ENCODE peak calls at places on chromosomes 4 and X, in eight cellular contexts. F, M, L, Y, P, O, V and Z are unnamed samples.

GRCh38 chr4:94582517-94582916 is 130.8 kb downstream of the PDLIM5 start:
- DNase-seq in Y (no peak), M (no peak), O (no peak), V (no peak), F (no peak), P (no peak), L (peak), Z (no peak)

GRCh38 chr4:3318561-3319021 is 25.8 kb downstream of the RGS12 start:
- DNase-seq in V (peak), M (peak), L (no peak), F (no peak), O (no peak), P (no peak), Y (no peak), Z (no peak)

GRCh38 chr4:53500552-53500951 is 90.7 kb downstream of the LNX1 start:
- DNase-seq in L (no peak), Y (no peak), P (no peak), M (no peak), V (no peak), O (no peak), F (no peak), Z (no peak)

GRCh38 chr4:120682981-120683380 is 239.5 kb downstream of the PRDM5 start:
- DNase-seq in F (no peak), M (no peak), V (no peak), L (no peak), O (no peak), Y (no peak), P (no peak), Z (no peak)

GRCh38 chr4:53105313-53105712 is 243.2 kb downstream of the RASL11B start:
- DNase-seq in L (no peak), M (no peak), O (no peak), V (peak), P (no peak), F (no peak), Y (no peak), Z (no peak)

GRCh38 chr4:85825937-85826678 is 351.2 kb downstream of the ARHGAP24 start:
- DNase-seq in F (no peak), P (peak), L (peak), V (peak), M (no peak), Y (no peak), O (no peak), Z (no peak)

GRCh38 chrX:32893751-32894150 is 317.6 kb downstream of the DMD start:
- DNase-seq in F (no peak), M (no peak), P (no peak), O (peak), V (no peak), Y (no peak), L (no peak), Z (no peak)

GRCh38 chrX:29432534-29432933 is 782.8 kb upstream of the MAGEB2 start:
- DNase-seq in Y (no peak), F (no peak), M (no peak), V (no peak), P (no peak), O (no peak), L (no peak), Z (no peak)

GRCh38 chr4:58767598-58767997 is 1657.4 kb upstream of the IGFBP7 start:
- DNase-seq in P (no peak), Y (no peak), F (no peak), L (peak), M (no peak), O (no peak), V (no peak), Z (no peak)

GRCh38 chrX:16125520-16126149 is 2.3 kb downstream of the GRPR start:
- DNase-seq in Y (no peak), V (no peak), F (no peak), O (no peak), P (no peak), L (peak), M (no peak), Z (no peak)

GRCh38 chr4:185358514-185359433 is 37.0 kb downstream of the LRP2BP start:
- DNase-seq in M (no peak), P (peak), Y (no peak), O (no peak), F (no peak), L (peak), V (no peak), Z (no peak)

GRCh38 chrX:119266364-119266995 is 30.4 kb downstream of the PGRMC1 start:
- DNase-seq in M (no peak), P (peak), F (no peak), O (no peak), L (peak), Y (no peak), V (peak), Z (no peak)

GRCh38 chrX:115560978-115561604 is at the start of gene PLS3:
- DNase-seq in Y (peak), P (peak), L (peak), F (peak), V (peak), M (peak), O (peak), Z (peak)

GRCh38 chrX:65587616-65588526 is 53.3 kb upstream of the LAS1L start:
- DNase-seq in F (peak), P (peak), M (peak), Y (peak), V (no peak), L (peak), O (peak), Z (peak)

GRCh38 chrX:151974336-151975227 is at the start of gene GABRE:
- DNase-seq in M (peak), Y (no peak), L (no peak), V (peak), O (peak), F (peak), P (no peak), Z (peak)

GRCh38 chrX:114071412-114071811 is 512.5 kb upstream of the HTR2C start:
- DNase-seq in O (no peak), L (no peak), Y (no peak), V (no peak), M (peak), F (no peak), P (no peak), Z (no peak)

GRCh38 chrX:85108165-85108564 is 104.5 kb downstream of the APOOL start:
- DNase-seq in F (no peak), O (no peak), P (no peak), V (no peak), L (no peak), M (no peak), Y (no peak), Z (no peak)

GRCh38 chrX:26915064-26915463 is 548.1 kb downstream of the PPP4R3C start:
- DNase-seq in V (no peak), Y (no peak), M (no peak), P (no peak), O (no peak), F (no peak), L (no peak), Z (no peak)

GRCh38 chrX:97057349-97057909 is 173.7 kb downstream of the RPA4 start:
- DNase-seq in P (no peak), L (peak), O (no peak), M (no peak), V (no peak), Y (no peak), F (no peak), Z (no peak)

GRCh38 chr4:187480146-187481145 is 515.1 kb upstream of the ZFP42 start:
- DNase-seq in P (peak), F (no peak), Y (no peak), O (no peak), M (no peak), V (no peak), L (peak), Z (no peak)

GRCh38 chr4:139514382-139515059 is 41.5 kb downstream of the SETD7 start:
- DNase-seq in M (no peak), Y (no peak), V (no peak), O (no peak), P (no peak), F (no peak), L (no peak), Z (no peak)

GRCh38 chr4:88814043-88814617 is 116.5 kb upstream of the NAP1L5 start:
- DNase-seq in M (no peak), L (no peak), O (no peak), P (no peak), F (no peak), Y (no peak), V (peak), Z (no peak)

GRCh38 chrX:79270401-79270800 is 96.7 kb downstream of the ITM2A start:
- DNase-seq in P (no peak), Y (no peak), O (peak), M (no peak), V (peak), F (peak), L (no peak), Z (peak)

GRCh38 chrX:103254921-103255455 is at the start of gene TCEAL8:
- DNase-seq in L (peak), V (peak), P (peak), O (peak), M (peak), Y (peak), F (peak), Z (peak)

GRCh38 chrX:101617211-101618191 is at the start of gene ARMCX6:
- DNase-seq in O (peak), M (peak), F (peak), Y (no peak), P (peak), V (peak), L (peak), Z (peak)

GRCh38 chr4:76120199-76120598 is 28.0 kb downstream of the NUP54 start:
- DNase-seq in L (no peak), F (no peak), Y (no peak), O (no peak), V (no peak), M (no peak), P (no peak), Z (no peak)

GRCh38 chr4:67746797-67747495 is 7.2 kb downstream of the GNRHR start:
- DNase-seq in V (no peak), P (peak), F (no peak), L (peak), O (no peak), M (no peak), Y (no peak), Z (no peak)

GRCh38 chr4:3452376-3452775 is 10.6 kb downstream of the HGFAC start:
- DNase-seq in F (peak), P (no peak), V (peak), M (no peak), L (peak), Y (no peak), O (peak), Z (no peak)

GRCh38 chrX:41921492-41922124 is 1.7 kb downstream of the CASK start:
- DNase-seq in F (no peak), Y (no peak), L (peak), M (no peak), O (no peak), V (no peak), P (peak), Z (no peak)

GRCh38 chr4:113524096-113524495 is 237.4 kb downstream of the CAMK2D start:
- DNase-seq in F (no peak), L (no peak), M (no peak), P (no peak), V (no peak), O (no peak), Y (no peak), Z (no peak)

GRCh38 chrX:101482296-101482695 is 3.0 kb upstream of the ARMCX4 start:
- DNase-seq in M (no peak), O (no peak), V (no peak), P (peak), L (no peak), F (no peak), Y (no peak), Z (no peak)

GRCh38 chrX:7147431-7147977 is at the start of gene STS:
- DNase-seq in F (peak), L (no peak), P (peak), V (peak), M (no peak), O (peak), Y (peak), Z (peak)

GRCh38 chr4:106263594-106264330 is 52.2 kb downstream of the TBCK start:
- DNase-seq in P (no peak), F (no peak), L (no peak), Y (no peak), M (no peak), V (no peak), O (no peak), Z (no peak)

GRCh38 chr4:90002406-90003040 is 107.9 kb downstream of the MMRN1 start:
- DNase-seq in Y (no peak), O (no peak), V (no peak), L (no peak), M (no peak), P (no peak), F (no peak), Z (no peak)

GRCh38 chrX:30875957-30876356 is 13.1 kb downstream of the TAB3 start:
- DNase-seq in M (no peak), F (no peak), V (no peak), O (no peak), P (peak), L (peak), Y (no peak), Z (no peak)

GRCh38 chrX:150643271-150643670 is 49.9 kb upstream of the MTMR1 start:
- DNase-seq in P (peak), V (no peak), O (no peak), Y (no peak), L (peak), M (no peak), F (no peak), Z (no peak)
- TF ChIP-seq CTCF in P (peak), V (no peak), O (no peak), Y (no peak), L (peak), M (no peak), F (peak), Z (no peak)

GRCh38 chrX:13750812-13751211 is 16.3 kb downstream of the OFD1 start:
- DNase-seq in O (no peak), Y (no peak), P (no peak), F (no peak), M (no peak), V (no peak), L (no peak), Z (no peak)

GRCh38 chrX:13752141-13752540 is 17.6 kb downstream of the OFD1 start:
- DNase-seq in L (peak), M (no peak), O (no peak), F (no peak), V (no peak), Y (no peak), P (no peak), Z (no peak)

GRCh38 chrX:13748486-13748885 is 13.9 kb downstream of the OFD1 start:
- DNase-seq in M (no peak), P (peak), Y (no peak), V (no peak), F (no peak), O (no peak), L (peak), Z (no peak)

GRCh38 chrX:13747836-13748235 is 13.3 kb downstream of the OFD1 start:
- DNase-seq in M (no peak), F (no peak), O (no peak), Y (no peak), V (peak), L (peak), P (peak), Z (no peak)

DNA sequence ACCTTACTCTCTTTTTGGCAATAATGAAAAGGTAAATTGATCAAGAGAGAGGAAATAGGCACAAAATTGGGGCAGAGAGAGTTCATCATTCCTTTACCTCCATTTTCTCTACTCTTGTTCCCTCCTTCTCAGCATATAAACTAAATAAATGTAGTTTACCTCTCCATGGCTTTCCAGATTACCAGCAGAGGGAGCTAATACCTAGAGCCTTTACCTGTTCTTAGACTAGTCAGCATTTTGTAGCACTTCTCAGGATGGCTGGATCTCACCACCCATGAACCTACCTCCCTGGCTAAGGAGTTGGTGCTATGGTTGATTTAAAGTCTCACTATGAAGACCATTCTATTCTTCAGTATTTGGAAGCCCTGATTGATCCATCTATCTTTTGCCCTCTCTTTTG is 15.7 kb downstream of the OFD1 start:
- DNase-seq in M (no peak), Y (no peak), P (peak), F (no peak), V (no peak), O (no peak), L (peak), Z (no peak)
- TF ChIP-seq CTCF in M (peak), Y (no peak), P (peak), F (peak), V (peak), O (peak), L (peak), Z (peak)

GRCh38 chrX:132501606-132502005 is 12.8 kb upstream of the MBNL3 start:
- DNase-seq in P (no peak), M (no peak), Y (no peak), F (no peak), O (no peak), V (no peak), L (no peak), Z (no peak)

GRCh38 chrX:132504417-132504816 is 15.6 kb upstream of the MBNL3 start:
- DNase-seq in L (no peak), P (no peak), M (no peak), V (no peak), O (no peak), Y (no peak), F (no peak), Z (no peak)

GRCh38 chrX:132508834-132509233 is 20.0 kb upstream of the MBNL3 start:
- DNase-seq in Y (no peak), F (no peak), V (no peak), L (no peak), O (no peak), M (no peak), P (no peak), Z (no peak)

GRCh38 chrX:132505116-132505515 is 16.3 kb upstream of the MBNL3 start:
- DNase-seq in L (no peak), V (no peak), F (no peak), M (no peak), Y (no peak), P (no peak), O (no peak), Z (no peak)
- TF ChIP-seq CTCF in L (no peak), V (peak), F (no peak), M (no peak), Y (no peak), P (no peak), O (no peak), Z (no peak)

DNA sequence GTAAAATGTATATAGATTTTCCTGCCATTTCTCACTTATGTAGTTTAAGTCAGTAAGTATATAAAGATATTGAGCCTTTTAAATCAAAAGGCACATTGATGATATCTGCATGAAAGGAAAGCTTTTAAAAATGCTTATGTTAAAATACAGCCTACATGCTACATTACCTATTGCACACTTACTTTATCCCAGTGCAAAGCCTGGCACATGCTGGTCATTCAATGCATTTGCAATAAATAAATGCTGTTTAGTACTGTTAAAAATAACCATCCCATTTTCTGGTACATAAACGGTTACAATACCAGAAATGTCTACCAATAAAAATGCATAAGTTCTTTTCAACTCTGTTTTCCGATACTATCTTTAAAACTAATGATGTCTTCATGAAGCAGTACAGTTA is 22.1 kb upstream of the SPATA4 start:
- DNase-seq in L (no peak), V (no peak), P (no peak), Y (no peak), M (no peak), O (no peak), F (no peak), Z (no peak)
- TF ChIP-seq CTCF in L (no peak), V (no peak), P (no peak), Y (no peak), M (no peak), O (no peak), F (no peak), Z (no peak)

GRCh38 chr4:140757220-140757607 is 1.0 kb upstream of the TBC1D9 start:
- DNase-seq in M (no peak), Y (no peak), V (no peak), O (no peak), F (no peak), L (no peak), P (no peak), Z (no peak)

GRCh38 chr4:140756292-140757219 is at the start of gene TBC1D9:
- DNase-seq in V (peak), M (peak), Y (peak), O (peak), P (peak), F (peak), L (peak), Z (peak)

GRCh38 chr4:140754918-140755810 is 1.0 kb downstream of the TBC1D9 start:
- DNase-seq in O (no peak), L (peak), F (no peak), P (no peak), V (no peak), Y (no peak), M (no peak), Z (no peak)

GRCh38 chr4:140752669-140753068 is 3.5 kb downstream of the TBC1D9 start:
- DNase-seq in Y (no peak), P (no peak), L (no peak), M (no peak), V (no peak), O (no peak), F (no peak), Z (no peak)

GRCh38 chr4:140755811-140756291 is 334 bp downstream of the TBC1D9 start:
- DNase-seq in F (peak), Y (no peak), V (peak), M (peak), L (no peak), P (peak), O (peak), Z (peak)
- TF ChIP-seq CTCF in F (no peak), Y (no peak), V (no peak), M (no peak), L (no peak), P (no peak), O (no peak), Z (no peak)